ENCODE peak calls at places on chromosomes 11 and 22, in ten cellular contexts. O, F, T, D, Y, A, V, Q, U and N are unnamed samples.

GRCh38 chr22:32269316-32269715 is 14.2 kb upstream of the SLC5A4 start:
- DNase-seq in O (no peak), F (no peak), T (no peak), D (no peak), Y (no peak), A (no peak), V (no peak), Q (no peak), U (no peak), N (no peak)

GRCh38 chr11:36333897-36334296 is 37.8 kb downstream of the PRR5L start:
- DNase-seq in O (no peak), F (no peak), T (no peak), D (no peak), Y (no peak), A (no peak), V (no peak), Q (peak; percentile 53), U (peak; percentile 27), N (no peak)

GRCh38 chr11:2827792-2828191 is 57.8 kb downstream of the CDKN1C start:
- DNase-seq in O (no peak), F (no peak), T (no peak), D (no peak), Y (no peak), A (no peak), V (no peak), Q (no peak), U (no peak), N (no peak)

GRCh38 chr11:62337682-62338181 is 484 bp downstream of the ASRGL1 start:
- DNase-seq in O (no peak), F (peak; percentile 35), T (no peak), D (no peak), Y (no peak), A (peak; percentile 34), V (no peak), Q (peak; percentile 58), U (no peak), N (no peak)

GRCh38 chr11:71436861-71437260 is 11.3 kb downstream of the DHCR7 start:
- DNase-seq in O (no peak), F (no peak), T (no peak), D (no peak), Y (no peak), A (no peak), V (no peak), Q (no peak), U (no peak), N (no peak)

GRCh38 chr11:11206457-11206856 is 146.6 kb downstream of the CSNK2A3 start:
- DNase-seq in O (no peak), F (no peak), T (no peak), D (no peak), Y (no peak), A (no peak), V (no peak), Q (no peak), U (no peak), N (no peak)

GRCh38 chr11:134040386-134041297 is 28.2 kb upstream of the JAM3 start:
- DNase-seq in O (no peak), F (no peak), T (no peak), D (no peak), Y (no peak), A (no peak), V (no peak), Q (no peak), U (no peak), N (no peak)

GRCh38 chr11:74321487-74322188 is 10.2 kb upstream of the P4HA3 start:
- DNase-seq in O (peak; percentile 36), F (no peak), T (no peak), D (no peak), Y (no peak), A (peak; percentile 18), V (no peak), Q (peak; percentile 41), U (peak; percentile 31), N (no peak)